ENCODE peak calls at places on chromosomes 11 and 22, in seven cellular contexts. I is suprapubic skin; R is H1; T is colonic mucosa; W is mammary epithelial cell; V is CD8-positive, alpha-beta T cell; A is thyroid gland. L is an unnamed sample.

GRCh38 chr11:64234840-64235379 is 526 bp downstream of the VEGFB start:
- DNase-seq in I (no peak), R (no peak), T (peak), W (peak), V (peak), A (peak), L (no peak)

GRCh38 chr11:108494182-108494581 is 4.0 kb downstream of the POGLUT3 start:
- DNase-seq in I (no peak), R (no peak), T (no peak), W (no peak), V (no peak), A (no peak), L (no peak)

GRCh38 chr11:2269601-2270321 is 627 bp downstream of the ASCL2 start:
- DNase-seq in I (no peak), R (peak), T (peak), W (peak), V (peak), A (peak), L (no peak)

GRCh38 chr11:78349614-78350013 is 68.0 kb downstream of the GAB2 start:
- DNase-seq in I (no peak), R (no peak), T (no peak), W (no peak), V (no peak), A (no peak), L (no peak)

GRCh38 chr11:37320921-37321320 is 722.9 kb upstream of the RAG2 start:
- DNase-seq in I (no peak), R (no peak), T (no peak), W (peak), V (no peak), A (no peak), L (no peak)

GRCh38 chr11:102115557-102115956 is 5.3 kb downstream of the YAP1 start:
- DNase-seq in I (no peak), R (no peak), T (peak), W (peak), V (no peak), A (peak), L (peak)

GRCh38 chr11:79121351-79121750 is 319.5 kb downstream of the TENM4 start:
- DNase-seq in I (no peak), R (no peak), T (no peak), W (no peak), V (no peak), A (no peak), L (no peak)

GRCh38 chr11:84381666-84382065 is 1095.5 kb upstream of the CCDC90B start:
- DNase-seq in I (no peak), R (no peak), T (no peak), W (no peak), V (no peak), A (no peak), L (no peak)

GRCh38 chr11:130535530-130535929 is 87.1 kb downstream of the ADAMTS15 start:
- DNase-seq in I (no peak), R (no peak), T (no peak), W (no peak), V (no peak), A (no peak), L (no peak)

GRCh38 chr11:110331626-110332025 is 35.2 kb upstream of the RDX start:
- DNase-seq in I (no peak), R (no peak), T (no peak), W (no peak), V (no peak), A (no peak), L (no peak)

GRCh38 chr11:69948256-69949141 is 129.3 kb upstream of the FGF3 start:
- DNase-seq in I (no peak), R (no peak), T (peak), W (peak), V (no peak), A (no peak), L (peak)

GRCh38 chr11:76380161-76380976 is 563 bp downstream of the THAP12 start:
- DNase-seq in I (peak), R (no peak), T (peak), W (peak), V (peak), A (no peak), L (peak)

GRCh38 chr11:66360406-66361073 is 11.0 kb downstream of the SLC29A2 start:
- DNase-seq in I (no peak), R (no peak), T (no peak), W (no peak), V (no peak), A (no peak), L (no peak)

GRCh38 chr11:1871531-1871930 is 18.6 kb downstream of the LSP1 start:
- DNase-seq in I (no peak), R (no peak), T (no peak), W (no peak), V (no peak), A (no peak), L (no peak)

GRCh38 chr11:96481806-96482592 is 92.2 kb downstream of the JRKL start:
- DNase-seq in I (no peak), R (no peak), T (no peak), W (no peak), V (no peak), A (no peak), L (no peak)

GRCh38 chr11:60992842-60993409 is 21.4 kb downstream of the CD6 start:
- DNase-seq in I (peak), R (no peak), T (no peak), W (no peak), V (no peak), A (no peak), L (no peak)

GRCh38 chr11:128417607-128418324 is 169.6 kb downstream of the ETS1 start:
- DNase-seq in I (no peak), R (no peak), T (no peak), W (no peak), V (no peak), A (no peak), L (peak)

GRCh38 chr11:102924851-102925380 is 30.6 kb downstream of the MMP13 start:
- DNase-seq in I (no peak), R (no peak), T (no peak), W (peak), V (no peak), A (no peak), L (no peak)

GRCh38 chr11:28231475-28231874 is 123.3 kb downstream of the METTL15 start:
- DNase-seq in I (no peak), R (no peak), T (no peak), W (no peak), V (no peak), A (no peak), L (no peak)

GRCh38 chr11:125980421-125980820 is 34.6 kb downstream of the VSIG10L2 start:
- DNase-seq in I (no peak), R (no peak), T (no peak), W (no peak), V (no peak), A (no peak), L (no peak)

GRCh38 chr11:111167666-111168065 is 77.9 kb upstream of the POU2AF2 start:
- DNase-seq in I (no peak), R (no peak), T (no peak), W (no peak), V (no peak), A (no peak), L (no peak)

GRCh38 chr11:363948-364761 is 5.1 kb upstream of the B4GALNT4 start:
- DNase-seq in I (peak), R (peak), T (peak), W (peak), V (peak), A (peak), L (no peak)
- TF ChIP-seq CTCF in I (peak), R (no peak), T (peak), W (peak), V (peak), A (no peak), L (peak)

GRCh38 chr22:46673677-46674236 is 53.6 kb downstream of the GRAMD4 start:
- DNase-seq in I (no peak), R (no peak), T (no peak), W (no peak), V (peak), A (no peak), L (no peak)
- H3K4me3 ChIP-seq in I (no peak), R (no peak), T (no peak), W (no peak), V (peak), A (no peak), L (no peak)

DNA sequence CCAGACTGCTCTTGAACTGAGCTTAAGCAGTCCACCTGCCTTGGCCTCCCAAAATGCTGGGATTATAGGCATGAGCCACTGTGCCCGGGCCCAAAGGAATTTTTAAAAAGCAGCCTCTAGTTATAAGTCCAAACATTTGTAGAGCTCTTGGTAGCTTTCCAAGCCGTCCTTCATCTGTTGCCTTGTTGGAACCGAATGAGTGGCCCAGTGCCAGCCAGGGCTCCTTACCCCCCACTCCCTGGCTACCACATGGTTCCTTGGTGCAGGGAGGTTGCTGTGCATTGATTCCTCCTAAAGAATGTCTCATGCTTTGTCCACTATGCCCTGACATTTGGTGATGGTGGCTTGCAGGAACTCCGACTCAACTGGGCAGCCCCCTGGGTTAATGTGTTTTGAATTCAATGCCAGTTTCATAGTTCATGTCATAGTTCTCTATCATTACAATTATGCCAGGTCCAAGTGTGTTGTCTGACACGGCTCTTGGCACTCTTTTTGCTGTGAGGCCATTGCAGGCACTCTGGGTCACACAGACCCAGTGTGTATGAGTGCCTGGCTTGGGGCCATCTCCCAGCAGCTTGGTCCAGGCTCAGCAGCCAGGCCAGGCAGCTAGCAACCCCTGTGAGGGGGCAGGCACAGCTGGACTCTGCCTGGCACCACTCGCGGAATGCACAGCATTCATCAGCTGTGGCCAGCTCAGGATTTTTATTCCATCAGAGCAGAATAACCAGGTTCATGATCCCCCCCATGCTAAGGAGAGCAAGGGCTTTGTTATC is 13.3 kb upstream of the MICALL1 start:
- DNase-seq in I (no peak), R (no peak), T (no peak), W (no peak), V (no peak), A (peak), L (no peak)
- H3K27ac ChIP-seq in I (peak), R (no peak), T (no peak), W (no peak), V (no peak), A (peak), L (no peak)

GRCh38 chr11:35464308-35464707 is 45.0 kb upstream of the SLC1A2 start:
- DNase-seq in I (no peak), R (no peak), T (no peak), W (peak), V (no peak), A (no peak), L (no peak)

GRCh38 chr11:35463211-35463810 is 44.0 kb upstream of the SLC1A2 start:
- DNase-seq in I (no peak), R (no peak), T (no peak), W (no peak), V (no peak), A (no peak), L (no peak)

GRCh38 chr11:35458846-35459245 is 39.5 kb upstream of the SLC1A2 start:
- DNase-seq in I (no peak), R (no peak), T (no peak), W (no peak), V (no peak), A (no peak), L (no peak)

GRCh38 chr11:35466058-35466457 is 46.7 kb upstream of the SLC1A2 start:
- DNase-seq in I (no peak), R (no peak), T (no peak), W (no peak), V (no peak), A (no peak), L (no peak)

DNA sequence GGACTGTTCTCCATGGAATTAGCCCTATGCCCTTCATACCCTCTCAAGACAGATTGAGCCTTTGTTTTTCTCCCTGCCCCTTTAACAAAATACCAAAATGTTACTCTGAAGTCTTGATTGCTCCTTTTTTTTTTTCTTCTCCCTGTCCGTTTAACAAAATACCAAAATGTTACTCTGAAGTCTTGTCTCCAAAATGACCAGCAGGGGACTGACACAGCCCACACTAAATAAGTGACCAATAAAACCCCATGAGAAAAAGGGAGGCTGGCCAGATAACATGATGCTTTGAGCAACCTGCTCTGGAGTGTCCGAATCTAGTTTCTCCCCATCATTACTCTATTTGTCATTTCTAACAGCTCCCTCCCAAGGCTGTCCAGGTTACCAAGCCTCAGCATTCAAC is 42.6 kb upstream of the SLC1A2 start:
- DNase-seq in I (no peak), R (no peak), T (no peak), W (no peak), V (no peak), A (no peak), L (no peak)
- TF ChIP-seq CTCF in I (no peak), R (no peak), T (no peak), W (no peak), V (no peak), A (no peak), L (no peak)

DNA sequence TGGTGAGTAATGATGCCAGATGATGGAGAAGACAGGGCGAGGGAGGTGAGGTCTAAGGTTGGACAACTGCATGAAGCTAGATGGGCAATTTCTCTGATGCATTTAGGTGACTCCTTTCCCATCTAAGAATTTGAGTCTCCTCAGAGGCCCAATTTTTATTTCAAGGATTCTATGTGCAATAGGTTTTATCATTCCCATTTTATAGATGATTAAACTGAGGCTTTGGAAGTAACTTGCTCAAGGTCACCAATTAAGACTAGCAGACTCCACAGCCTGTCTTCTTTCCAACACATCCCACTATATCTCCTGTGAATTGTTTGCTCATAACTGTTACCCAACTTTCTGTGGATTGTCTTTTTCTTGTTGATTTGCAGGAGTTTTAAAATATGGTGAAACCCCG is 28.5 kb downstream of the DSCAML1 start:
- DNase-seq in I (no peak), R (no peak), T (no peak), W (no peak), V (no peak), A (no peak), L (no peak)
- H3K4me3 ChIP-seq in I (no peak), R (no peak), T (no peak), W (no peak), V (no peak), A (no peak), L (no peak)

GRCh38 chr11:95152878-95153856 is 63.5 kb downstream of the ENDOD1 start:
- DNase-seq in I (no peak), R (no peak), T (no peak), W (no peak), V (peak), A (no peak), L (no peak)

GRCh38 chr11:95155385-95155784 is 65.7 kb downstream of the ENDOD1 start:
- DNase-seq in I (no peak), R (no peak), T (no peak), W (no peak), V (no peak), A (no peak), L (no peak)

GRCh38 chr11:95156133-95156731 is 66.6 kb downstream of the ENDOD1 start:
- DNase-seq in I (no peak), R (no peak), T (no peak), W (no peak), V (no peak), A (no peak), L (no peak)

GRCh38 chr11:95154514-95154913 is 64.9 kb downstream of the ENDOD1 start:
- DNase-seq in I (no peak), R (no peak), T (peak), W (peak), V (peak), A (peak), L (no peak)

GRCh38 chr11:95153857-95154246 is 64.2 kb downstream of the ENDOD1 start:
- DNase-seq in I (no peak), R (no peak), T (no peak), W (no peak), V (no peak), A (no peak), L (no peak)
- H3K27ac ChIP-seq in I (no peak), R (no peak), T (no peak), W (no peak), V (peak), A (no peak), L (no peak)

L was measured in brain microvascular endothelial cell.